ENCODE peak calls at places on chromosomes 6 and 20, in nine cellular contexts. J is activated naive CD4-positive, alpha-beta T cell; R is NCI-H748 treated with DMSO at 0.1 percent for 48 hours; N is ELR; E is cerebellar cortex; A is glutamatergic neuron; P is EL; Q is NCI-H524; I is activated B cell treated with CpG ODN at 0.5 μM for 24 hours. V is an unnamed sample.

GRCh38 chr6:56555438-56555872 is 87.2 kb downstream of the DST start:
- DNase-seq in P (no peak), E (peak), J (no peak), I (no peak), R (peak), A (peak), Q (peak), N (no peak), V (no peak)

GRCh38 chr6:38713812-38714211 is 1.3 kb upstream of the DNAH8 start:
- DNase-seq in Q (no peak), N (peak), R (no peak), A (no peak), I (no peak), E (no peak), J (peak), P (no peak), V (no peak)

GRCh38 chr6:109503327-109504224 is 20.6 kb upstream of the ZBTB24 start:
- DNase-seq in Q (no peak), E (no peak), A (no peak), R (no peak), J (no peak), P (no peak), I (no peak), N (no peak), V (no peak)

GRCh38 chr6:41424370-41425058 is 89.1 kb downstream of the NCR2 start:
- DNase-seq in R (peak), Q (peak), A (peak), E (peak), J (peak), P (peak), N (peak), I (peak), V (peak)

GRCh38 chr20:33668087-33668790 is 1.5 kb downstream of the ACTL10 start:
- DNase-seq in A (peak), P (no peak), I (no peak), J (no peak), R (no peak), Q (no peak), N (no peak), E (no peak), V (no peak)

GRCh38 chr6:7532232-7532631 is 9.2 kb upstream of the DSP start:
- DNase-seq in I (no peak), A (no peak), P (no peak), N (no peak), J (no peak), E (no peak), R (peak), Q (no peak), V (no peak)

GRCh38 chr20:8633366-8633765 is 435.5 kb upstream of the PLCB4 start:
- DNase-seq in E (no peak), J (no peak), I (no peak), R (no peak), A (no peak), N (peak), P (peak), Q (no peak), V (peak)

GRCh38 chr6:21045135-21045616 is 510.9 kb downstream of the CDKAL1 start:
- DNase-seq in P (no peak), J (no peak), R (no peak), I (no peak), Q (no peak), E (no peak), A (no peak), N (no peak), V (no peak)

GRCh38 chr20:33709905-33710541 is 10.1 kb downstream of the PXMP4 start:
- DNase-seq in N (no peak), P (no peak), A (no peak), E (no peak), I (no peak), R (no peak), J (no peak), Q (no peak), V (no peak)

GRCh38 chr6:7432391-7433207 is 43.0 kb downstream of the RIOK1 start:
- DNase-seq in E (no peak), Q (no peak), A (no peak), I (no peak), R (no peak), J (no peak), P (no peak), N (no peak), V (no peak)